ENCODE peak calls at places on chromosomes 11 and 22, in eight cellular contexts. F is NCI-H1092 treated with DMSO at 0.1 percent for 48 hours, N is NCI-H1436, I is GM19239, D is GOT3, A is foreskin fibroblast, E is ELF-1, Y is NCI-H2029 treated with DMSO at 0.1 percent for 48 hours. Q is an unnamed sample.

GRCh38 chr22:47171441-47172221 is 409.2 kb downstream of the TBC1D22A start:
- DNase-seq in A (no peak), E (no peak), F (no peak), N (no peak), I (no peak), D (no peak), Y (no peak), Q (no peak)

GRCh38 chr22:30830907-30831306 is 136.2 kb downstream of the OSBP2 start:
- DNase-seq in A (peak), E (peak), I (no peak), N (no peak), D (no peak), Y (no peak), F (no peak), Q (no peak)

GRCh38 chr22:29820941-29821789 is 16.9 kb downstream of the ASCC2 start:
- DNase-seq in F (peak), I (no peak), Y (peak), D (no peak), N (peak), A (peak), E (no peak), Q (peak)

GRCh38 chr11:73320786-73321325 is 12.8 kb downstream of the ARHGEF17 start:
- DNase-seq in Y (no peak), N (no peak), A (no peak), D (no peak), E (no peak), I (no peak), F (no peak), Q (no peak)

GRCh38 chr11:114738954-114739353 is 60.6 kb downstream of the NXPE2 start:
- DNase-seq in D (no peak), E (peak), F (peak), I (peak), N (peak), A (no peak), Y (peak), Q (peak)

GRCh38 chr22:43031617-43032016 is 16.7 kb upstream of the PACSIN2 start:
- DNase-seq in N (no peak), D (no peak), I (no peak), Y (no peak), A (no peak), E (peak), F (no peak), Q (no peak)

GRCh38 chr11:111696556-111696955 is 69.6 kb downstream of the PPP2R1B start:
- DNase-seq in D (no peak), E (no peak), F (no peak), I (no peak), Y (no peak), N (no peak), A (no peak), Q (no peak)

GRCh38 chr11:112965601-112966125 is 4.4 kb downstream of the NCAM1 start:
- DNase-seq in Y (no peak), A (no peak), F (peak), D (no peak), N (peak), I (no peak), E (no peak), Q (no peak)

GRCh38 chr22:32024791-32025190 is 18.3 kb upstream of the SLC5A1 start:
- DNase-seq in E (no peak), Y (no peak), N (no peak), I (no peak), A (no peak), D (no peak), F (no peak), Q (no peak)

GRCh38 chr11:17742019-17742418 is 7.4 kb downstream of the KCNC1 start:
- DNase-seq in Y (no peak), I (no peak), D (no peak), N (no peak), A (no peak), F (no peak), E (no peak), Q (no peak)

GRCh38 chr11:67572747-67573419 is 10.7 kb upstream of the GSTP1 start:
- DNase-seq in I (no peak), Y (no peak), E (peak), F (peak), N (peak), D (no peak), A (peak), Q (peak)

GRCh38 chr11:65637794-65638317 is at the start of gene SIPA1:
- DNase-seq in A (peak), E (peak), I (peak), Y (no peak), N (peak), F (peak), D (no peak), Q (peak)

GRCh38 chr22:40021401-40022000 is 26.7 kb downstream of the FAM83F start:
- DNase-seq in N (peak), F (peak), I (no peak), Y (no peak), A (no peak), E (no peak), D (no peak), Q (no peak)

GRCh38 chr11:3196161-3197043 is 22.2 kb downstream of the MRGPRG start:
- DNase-seq in A (no peak), D (no peak), I (no peak), E (no peak), F (no peak), Y (no peak), N (no peak), Q (no peak)

GRCh38 chr11:70448983-70449567 is 50.7 kb downstream of the CTTN start:
- DNase-seq in F (no peak), A (no peak), I (no peak), Y (no peak), D (no peak), E (no peak), N (no peak), Q (no peak)

GRCh38 chr22:47228767-47229166 is 466.3 kb downstream of the TBC1D22A start:
- DNase-seq in F (no peak), I (no peak), A (no peak), E (no peak), D (no peak), Y (no peak), N (no peak), Q (no peak)

GRCh38 chr11:16607675-16608644 is 130.5 kb upstream of the C11orf58 start:
- DNase-seq in E (peak), I (no peak), N (peak), F (peak), D (no peak), Y (no peak), A (no peak), Q (no peak)

GRCh38 chr11:66494458-66494857 is 14.2 kb downstream of the DPP3 start:
- DNase-seq in N (no peak), D (no peak), F (no peak), A (no peak), E (no peak), I (no peak), Y (no peak), Q (no peak)

GRCh38 chr11:111428113-111428876 is 49.2 kb upstream of the POU2AF1 start:
- DNase-seq in D (no peak), E (no peak), A (no peak), N (no peak), Y (no peak), F (no peak), I (no peak), Q (no peak)

GRCh38 chr22:24338701-24339451 is 68.2 kb downstream of the SPECC1L start:
- DNase-seq in I (no peak), F (no peak), N (no peak), D (no peak), Y (no peak), E (no peak), A (peak), Q (no peak)

GRCh38 chr11:765025-765801 is 12.1 kb downstream of the GATD1 start:
- DNase-seq in A (peak), E (peak), Y (no peak), I (peak), D (no peak), N (peak), F (no peak), Q (peak)

GRCh38 chr11:84249344-84250135 is 963.4 kb upstream of the CCDC90B start:
- DNase-seq in Y (no peak), I (no peak), F (no peak), A (no peak), D (no peak), E (no peak), N (no peak), Q (no peak)

GRCh38 chr11:117823294-117823940 is 1.1 kb downstream of the FXYD2 start:
- DNase-seq in N (no peak), Y (no peak), F (no peak), I (no peak), D (no peak), A (no peak), E (peak), Q (peak)

GRCh38 chr11:57899378-57899777 is 124.3 kb upstream of the OR9Q1 start:
- DNase-seq in N (no peak), Y (no peak), I (no peak), E (no peak), F (no peak), A (no peak), D (no peak), Q (no peak)

GRCh38 chr22:49935561-49935960 is 17.1 kb downstream of the CRELD2 start:
- DNase-seq in A (peak), Y (no peak), D (no peak), F (no peak), N (peak), I (no peak), E (no peak), Q (no peak)